ENCODE peak calls at places on chromosome 6, in nine cellular contexts. X, D, P, Z, Y, R, B, E and C are unnamed samples.

GRCh38 chr6:31886426-31887068 is 7.8 kb upstream of the SLC44A4 start:
- DNase-seq in X (no peak), E (no peak), P (no peak), Z (no peak), B (no peak), Y (no peak), D (no peak), R (no peak), C (no peak)

GRCh38 chr6:4125933-4126864 is 9.2 kb downstream of the ECI2 start:
- DNase-seq in P (no peak), E (no peak), D (peak), B (no peak), Z (no peak), Y (peak), R (peak), X (no peak), C (no peak)

GRCh38 chr6:101931766-101932165 is 538.3 kb downstream of the GRIK2 start:
- DNase-seq in Y (no peak), Z (no peak), D (no peak), E (no peak), P (no peak), X (no peak), B (no peak), R (no peak), C (no peak)

GRCh38 chr6:38909020-38909730 is 139.4 kb upstream of the GLP1R start:
- DNase-seq in Y (no peak), P (no peak), R (no peak), X (no peak), D (no peak), Z (no peak), B (no peak), E (no peak), C (no peak)

GRCh38 chr6:139732451-139732850 is 358.0 kb upstream of the CITED2 start:
- DNase-seq in D (peak), X (no peak), Z (no peak), R (no peak), B (no peak), P (no peak), Y (peak), E (no peak), C (no peak)

GRCh38 chr6:139940741-139941712 is 566.6 kb upstream of the CITED2 start:
- DNase-seq in X (peak), D (no peak), E (no peak), B (no peak), P (no peak), Y (no peak), R (no peak), Z (no peak), C (no peak)

GRCh38 chr6:117555882-117556498 is 46.3 kb downstream of the GOPC start:
- DNase-seq in B (no peak), Z (peak), P (no peak), E (peak), R (no peak), X (peak), Y (no peak), D (peak), C (no peak)

GRCh38 chr6:33613146-33613793 is 7.9 kb upstream of the ITPR3 start:
- DNase-seq in B (no peak), P (no peak), E (no peak), Z (no peak), D (no peak), X (no peak), Y (peak), R (no peak), C (no peak)

GRCh38 chr6:13953061-13953705 is 28.4 kb downstream of the RNF182 start:
- DNase-seq in Z (no peak), R (peak), Y (no peak), X (no peak), P (no peak), E (no peak), D (no peak), B (no peak), C (no peak)

GRCh38 chr6:55212147-55212546 is 37.8 kb downstream of the HCRTR2 start:
- DNase-seq in Y (no peak), D (no peak), P (no peak), Z (no peak), E (no peak), R (no peak), B (no peak), X (no peak), C (no peak)

GRCh38 chr6:136977075-136977474 is 55.0 kb downstream of the SLC35D3 start:
- DNase-seq in Y (no peak), R (no peak), Z (no peak), P (no peak), X (no peak), B (no peak), E (no peak), D (no peak), C (no peak)

GRCh38 chr6:122008105-122009100 is 391.0 kb upstream of the HSF2 start:
- DNase-seq in B (no peak), X (no peak), R (no peak), Y (no peak), P (no peak), Z (no peak), D (no peak), E (no peak), C (no peak)

GRCh38 chr6:5946181-5946580 is 60.5 kb downstream of the NRN1 start:
- DNase-seq in Z (no peak), P (no peak), R (no peak), E (no peak), X (no peak), Y (no peak), D (no peak), B (no peak), C (no peak)

GRCh38 chr6:127963495-127963894 is 62.6 kb upstream of the THEMIS start:
- DNase-seq in Y (no peak), R (no peak), X (no peak), E (no peak), D (no peak), Z (no peak), B (no peak), P (no peak), C (no peak)

GRCh38 chr6:52411911-52412310 is 8.2 kb upstream of the EFHC1 start:
- DNase-seq in Z (no peak), P (no peak), X (no peak), Y (no peak), E (no peak), B (no peak), R (no peak), D (no peak), C (no peak)

GRCh38 chr6:44237813-44238433 is 9.0 kb upstream of the HSP90AB1 start:
- DNase-seq in Z (peak), P (peak), Y (no peak), R (no peak), B (peak), D (peak), E (peak), X (peak), C (peak)

DNA sequence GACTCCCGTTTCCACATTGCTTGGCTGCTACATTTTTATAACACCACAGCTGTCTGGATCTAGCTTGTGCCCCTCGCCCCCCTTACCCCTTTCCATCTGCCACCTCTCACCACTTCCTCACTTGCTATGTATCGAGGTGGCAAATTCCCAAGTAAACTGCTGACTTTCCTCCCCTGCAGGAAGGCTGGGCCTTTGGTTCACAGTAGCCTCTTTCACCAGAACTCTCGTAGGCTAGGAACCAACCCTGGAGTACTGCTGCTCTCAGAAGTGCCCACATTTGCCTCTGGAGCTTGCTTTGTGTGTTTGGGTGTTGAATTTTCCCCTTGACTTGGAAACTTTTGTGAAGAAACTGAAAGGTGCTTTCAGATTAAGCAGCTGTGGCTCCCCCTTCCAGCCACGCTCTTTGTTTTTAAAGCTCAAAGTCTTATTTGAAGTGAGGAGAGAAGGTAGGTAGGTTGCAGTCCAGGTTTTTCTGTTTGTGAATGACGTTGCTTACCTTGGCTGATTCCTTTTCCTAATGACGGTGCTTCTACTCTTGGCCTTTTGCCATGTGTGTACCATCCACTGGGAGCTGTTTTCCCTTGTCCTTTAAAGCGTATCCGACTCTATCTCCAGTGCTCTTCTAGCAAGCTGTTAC is 90.4 kb downstream of the CARMIL1 start:
- DNase-seq in E (no peak), D (no peak), R (no peak), P (no peak), Z (no peak), Y (no peak), B (no peak), X (no peak), C (no peak)
- TF ChIP-seq CTCF in E (no peak), D (no peak), R (no peak), P (no peak), Z (no peak), Y (no peak), B (no peak), X (no peak), C (no peak)

DNA sequence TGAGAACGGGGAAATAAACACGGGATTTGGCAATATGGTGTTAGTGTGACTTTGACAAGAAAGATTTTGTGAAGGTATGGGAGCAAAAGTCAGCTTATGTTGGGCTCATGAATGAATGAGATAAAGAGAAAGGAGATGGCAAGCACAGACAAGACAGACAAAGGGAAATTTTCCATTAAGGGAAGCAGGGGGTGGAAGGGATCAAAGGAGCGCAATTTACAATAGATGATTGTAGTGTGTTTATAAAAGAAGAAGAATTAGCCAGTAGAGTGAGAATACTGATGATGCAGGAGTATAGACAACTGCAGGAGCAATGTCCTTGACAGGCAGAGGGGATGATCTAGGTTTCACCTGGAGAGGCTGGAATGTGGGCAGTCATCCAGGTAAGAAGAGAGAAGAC is 34.1 kb downstream of the RBM24 start:
- DNase-seq in X (no peak), E (no peak), Z (no peak), P (no peak), Y (no peak), D (no peak), B (no peak), R (no peak), C (no peak)
- TF ChIP-seq CTCF in X (no peak), E (no peak), Z (no peak), P (no peak), Y (no peak), D (no peak), B (no peak), R (no peak), C (no peak)

DNA sequence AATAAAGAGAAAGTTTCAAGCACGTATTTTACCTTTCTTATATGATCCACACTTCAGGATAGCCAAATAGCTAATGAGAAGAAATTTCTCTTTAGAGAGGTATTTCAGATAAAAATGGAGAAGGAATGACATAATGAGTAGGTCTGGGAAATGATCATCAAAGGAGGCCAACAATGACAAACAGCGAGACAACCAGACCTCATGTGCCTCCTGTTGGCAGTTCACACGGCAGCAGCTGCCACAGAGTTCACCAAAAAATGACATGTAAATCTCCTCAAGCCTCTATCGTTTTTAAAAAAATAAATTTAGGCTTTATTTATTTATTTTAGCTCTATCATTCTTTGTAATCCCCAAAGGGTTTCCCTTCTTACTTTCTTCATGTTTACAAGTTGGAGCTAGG is 47.7 kb downstream of the SLC2A12 start:
- DNase-seq in R (no peak), E (no peak), P (no peak), D (no peak), Z (no peak), B (no peak), Y (no peak), X (no peak), C (no peak)
- TF ChIP-seq CTCF in R (no peak), E (no peak), P (no peak), D (no peak), Z (no peak), B (no peak), Y (no peak), X (no peak), C (no peak)

GRCh38 chr6:160088069-160088773 is 33.4 kb upstream of the SLC22A1 start:
- DNase-seq in R (peak), B (peak), Z (peak), E (no peak), D (peak), Y (peak), P (no peak), X (no peak), C (no peak)
- TF ChIP-seq CTCF in R (peak), B (peak), Z (peak), E (no peak), D (peak), Y (peak), P (peak), X (peak), C (peak)

DNA sequence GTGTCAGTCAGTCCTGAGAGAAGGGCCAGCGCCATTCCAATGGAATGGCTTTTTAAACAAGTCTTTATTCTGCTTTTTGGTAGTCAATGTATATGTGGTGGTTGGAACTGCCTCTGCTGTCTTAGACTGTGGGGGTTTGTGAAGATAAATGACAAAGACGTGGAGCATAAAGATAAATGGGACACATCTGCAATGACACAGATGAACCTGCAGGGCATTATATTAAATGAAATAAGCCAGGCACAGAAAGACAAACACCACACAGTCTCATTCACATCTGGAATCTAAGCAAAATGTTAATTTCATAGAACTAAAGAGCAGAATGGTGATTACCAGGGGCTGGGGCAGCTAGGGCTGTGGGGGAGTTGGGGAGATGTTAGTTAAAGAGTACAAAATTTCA is 912.8 kb upstream of the MAN1A1 start:
- DNase-seq in Z (no peak), Y (no peak), P (no peak), E (no peak), R (no peak), D (no peak), X (no peak), B (no peak), C (no peak)
- TF ChIP-seq CTCF in Z (no peak), Y (no peak), P (peak), E (no peak), R (no peak), D (no peak), X (no peak), B (no peak), C (no peak)

GRCh38 chr6:71011861-71012260 is 55.0 kb upstream of the B3GAT2 start:
- DNase-seq in R (no peak), E (no peak), B (no peak), Y (no peak), Z (no peak), X (no peak), P (no peak), D (no peak), C (no peak)

GRCh38 chr6:71012871-71013456 is 56.1 kb upstream of the B3GAT2 start:
- DNase-seq in E (no peak), X (peak), R (no peak), P (no peak), D (peak), B (no peak), Z (no peak), Y (peak), C (peak)

GRCh38 chr6:71015392-71015791 is 58.5 kb upstream of the B3GAT2 start:
- DNase-seq in P (no peak), Y (no peak), E (no peak), B (no peak), R (no peak), Z (no peak), X (no peak), D (no peak), C (no peak)
- TF ChIP-seq CTCF in P (no peak), Y (no peak), E (no peak), B (no peak), R (no peak), Z (no peak), X (no peak), D (no peak), C (no peak)